ENCODE peak calls at places on chromosomes 13 and 19, in six cellular contexts. One of them, this sample, is unnamed. For H3K4me1, the result is how much of the 10 kb centered on the place peaks cover.

GRCh38 chr19:45560686-45561085 is 23.9 kb downstream of the OPA3 start:
- DNase-seq in fibroblast of lung: no peak
- DNase-seq in breast epithelium: no peak
- DNase-seq in esophagus squamous epithelium: no peak
- DNase-seq in uterus: no peak
- DNase-seq in left lung: no peak
- DNase-seq in this sample: no peak

GRCh38 chr13:47826481-47826880 is 174.6 kb downstream of the SUCLA2 start:
- DNase-seq in fibroblast of lung: peak
- DNase-seq in breast epithelium: no peak
- DNase-seq in esophagus squamous epithelium: no peak
- DNase-seq in uterus: no peak
- DNase-seq in left lung: no peak
- DNase-seq in this sample: no peak

GRCh38 chr13:29888306-29888705 is 37.9 kb upstream of the UBL3 start:
- DNase-seq in fibroblast of lung: peak
- DNase-seq in breast epithelium: no peak
- DNase-seq in esophagus squamous epithelium: no peak
- DNase-seq in uterus: no peak
- DNase-seq in left lung: no peak
- DNase-seq in this sample: no peak

GRCh38 chr19:46821512-46822359 is 28.9 kb downstream of the AP2S1 start:
- DNase-seq in fibroblast of lung: no peak
- DNase-seq in breast epithelium: no peak
- DNase-seq in esophagus squamous epithelium: no peak
- DNase-seq in uterus: no peak
- DNase-seq in left lung: no peak
- DNase-seq in this sample: peak

GRCh38 chr19:16033721-16034120 is 42.6 kb upstream of the TPM4 start:
- DNase-seq in fibroblast of lung: no peak
- DNase-seq in breast epithelium: no peak
- DNase-seq in esophagus squamous epithelium: no peak
- DNase-seq in uterus: no peak
- DNase-seq in left lung: no peak
- DNase-seq in this sample: no peak

GRCh38 chr19:30059741-30060140 is 117.7 kb downstream of the URI1 start:
- DNase-seq in fibroblast of lung: no peak
- DNase-seq in breast epithelium: no peak
- DNase-seq in esophagus squamous epithelium: no peak
- DNase-seq in uterus: no peak
- DNase-seq in left lung: no peak
- DNase-seq in this sample: no peak

GRCh38 chr19:32605544-32605943 is 24.6 kb downstream of the PDCD5 start:
- DNase-seq in fibroblast of lung: no peak
- DNase-seq in breast epithelium: no peak
- DNase-seq in esophagus squamous epithelium: no peak
- DNase-seq in uterus: no peak
- DNase-seq in left lung: no peak
- DNase-seq in this sample: no peak

GRCh38 chr19:44809856-44810554 is 1.1 kb downstream of the BCAM start:
- DNase-seq in fibroblast of lung: no peak
- DNase-seq in breast epithelium: no peak
- DNase-seq in esophagus squamous epithelium: no peak
- DNase-seq in uterus: peak
- DNase-seq in left lung: no peak
- DNase-seq in this sample: no peak

GRCh38 chr13:84443463-84443862 is 561.2 kb upstream of the SLITRK1 start:
- DNase-seq in fibroblast of lung: no peak
- DNase-seq in breast epithelium: no peak
- DNase-seq in esophagus squamous epithelium: no peak
- DNase-seq in uterus: no peak
- DNase-seq in left lung: no peak
- DNase-seq in this sample: no peak

GRCh38 chr13:26658491-26658890 is 101.0 kb downstream of the WASF3 start:
- DNase-seq in fibroblast of lung: no peak
- DNase-seq in breast epithelium: no peak
- DNase-seq in esophagus squamous epithelium: no peak
- DNase-seq in uterus: no peak
- DNase-seq in left lung: no peak
- DNase-seq in this sample: no peak

GRCh38 chr13:26653842-26654241 is 96.4 kb downstream of the WASF3 start:
- DNase-seq in fibroblast of lung: no peak
- DNase-seq in breast epithelium: no peak
- DNase-seq in esophagus squamous epithelium: no peak
- DNase-seq in uterus: no peak
- DNase-seq in left lung: no peak
- DNase-seq in this sample: no peak

GRCh38 chr13:26660185-26660584 is 100.4 kb downstream of the GPR12 start:
- DNase-seq in fibroblast of lung: no peak
- DNase-seq in breast epithelium: no peak
- DNase-seq in esophagus squamous epithelium: no peak
- DNase-seq in uterus: no peak
- DNase-seq in left lung: no peak
- DNase-seq in this sample: no peak

GRCh38 chr13:26658972-26659371 is 101.5 kb downstream of the WASF3 start:
- DNase-seq in fibroblast of lung: no peak
- DNase-seq in breast epithelium: no peak
- DNase-seq in esophagus squamous epithelium: no peak
- DNase-seq in uterus: no peak
- DNase-seq in left lung: no peak
- DNase-seq in this sample: no peak

DNA sequence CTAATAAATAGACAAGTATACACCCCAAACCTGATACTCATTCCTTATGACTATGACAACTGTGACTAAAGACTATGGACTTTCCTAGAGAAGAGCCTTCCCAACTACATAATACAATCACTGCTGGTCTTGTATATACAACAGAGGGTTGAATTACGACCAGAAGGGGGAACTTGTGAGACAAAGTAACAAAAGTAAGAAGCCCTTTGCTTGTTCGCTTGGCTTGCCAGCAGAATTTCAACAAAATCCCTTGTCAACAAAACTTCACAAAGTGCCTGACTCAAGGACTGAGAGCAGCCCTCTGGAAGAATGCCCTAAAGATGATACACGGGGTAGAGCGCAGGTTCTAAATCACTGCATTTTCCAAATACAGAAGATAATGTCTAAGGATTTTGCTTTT is 99.4 kb downstream of the WASF3 start:
- DNase-seq in fibroblast of lung: peak
- DNase-seq in breast epithelium: no peak
- DNase-seq in esophagus squamous epithelium: no peak
- DNase-seq in uterus: no peak
- DNase-seq in left lung: no peak
- DNase-seq in this sample: no peak
- TF ChIP-seq CTCF in fibroblast of lung: peak
- TF ChIP-seq CTCF in breast epithelium: no peak
- TF ChIP-seq CTCF in esophagus squamous epithelium: no peak
- TF ChIP-seq CTCF in uterus: no peak
- TF ChIP-seq CTCF in left lung: no peak
- TF ChIP-seq CTCF in this sample: no peak

DNA sequence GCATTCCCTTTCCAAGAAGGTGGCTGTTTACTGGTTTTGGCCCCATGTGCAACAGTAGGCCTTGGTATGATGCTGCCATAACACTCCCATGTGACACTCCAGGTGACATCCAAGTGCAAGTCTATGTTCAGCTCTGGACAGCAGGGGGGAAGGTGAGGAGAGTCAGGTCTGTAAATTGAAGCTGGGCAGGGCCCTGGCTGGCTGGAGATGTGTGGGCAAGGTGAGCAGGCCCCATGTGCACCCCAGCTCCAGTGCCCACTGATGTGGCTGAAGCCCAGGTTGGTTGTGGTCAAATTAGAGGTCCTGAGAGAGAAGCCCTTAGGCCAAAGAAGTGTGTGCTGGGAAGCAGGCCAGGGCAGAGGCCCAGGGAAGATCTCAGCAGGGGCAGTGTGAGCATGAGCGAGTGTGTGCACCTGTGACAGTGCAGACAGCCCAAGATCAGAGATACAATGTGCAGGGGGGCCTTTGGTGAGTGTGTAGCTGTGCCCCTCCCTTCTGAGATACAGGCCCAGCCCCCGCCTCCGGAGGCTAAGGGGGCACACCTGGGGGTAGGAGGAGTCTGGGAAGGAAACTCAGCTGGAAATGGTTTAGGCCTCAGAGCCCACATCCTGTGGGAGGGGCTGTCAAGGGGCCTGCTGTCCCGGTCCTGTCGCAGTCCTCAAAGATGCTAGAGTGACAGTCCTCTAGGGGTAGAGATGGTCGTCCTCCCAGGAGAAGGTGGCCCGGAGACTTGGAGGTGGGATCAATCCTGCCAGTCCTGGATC is 18.6 kb downstream of the DEDD2 start:
- DNase-seq in fibroblast of lung: no peak
- DNase-seq in breast epithelium: no peak
- DNase-seq in esophagus squamous epithelium: no peak
- DNase-seq in uterus: no peak
- DNase-seq in left lung: no peak
- DNase-seq in this sample: peak
- H3K4me3 ChIP-seq in fibroblast of lung: no peak
- H3K4me3 ChIP-seq in breast epithelium: peak
- H3K4me3 ChIP-seq in esophagus squamous epithelium: no peak
- H3K4me3 ChIP-seq in uterus: no peak
- H3K4me3 ChIP-seq in left lung: peak
- H3K4me3 ChIP-seq in this sample: peak

GRCh38 chr13:50989476-50989875 is 79.9 kb downstream of the RNASEH2B start:
- DNase-seq in fibroblast of lung: peak
- DNase-seq in breast epithelium: no peak
- DNase-seq in esophagus squamous epithelium: no peak
- DNase-seq in uterus: peak
- DNase-seq in left lung: no peak
- DNase-seq in this sample: no peak
- H3K4me1 ChIP-seq in fibroblast of lung: under half
- H3K4me1 ChIP-seq in breast epithelium: under half
- H3K4me1 ChIP-seq in esophagus squamous epithelium: half or more
- H3K4me1 ChIP-seq in uterus: under half
- H3K4me1 ChIP-seq in left lung: under half
- H3K4me1 ChIP-seq in this sample: under half

DNA sequence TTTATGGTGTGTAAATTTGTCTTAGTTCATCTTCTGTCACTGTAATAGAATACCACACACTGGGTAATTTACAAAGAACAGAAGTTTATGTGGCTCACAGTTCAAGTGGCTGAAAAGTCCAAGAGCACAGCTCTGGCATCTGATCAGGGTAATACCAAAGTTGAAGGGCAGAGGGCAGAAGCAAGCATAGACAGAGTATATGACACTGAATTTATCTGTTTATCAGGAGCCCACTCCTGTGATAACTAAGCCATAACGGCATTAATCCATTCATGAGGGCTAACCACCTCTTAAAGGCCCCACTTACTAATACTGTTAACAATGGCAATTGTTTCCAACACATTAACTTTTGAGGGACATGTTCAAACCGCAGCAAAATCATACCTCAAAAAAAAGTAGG is 4.0 kb upstream of the RFXAP start:
- DNase-seq in fibroblast of lung: peak
- DNase-seq in breast epithelium: no peak
- DNase-seq in esophagus squamous epithelium: no peak
- DNase-seq in uterus: no peak
- DNase-seq in left lung: no peak
- DNase-seq in this sample: no peak
- TF ChIP-seq CTCF in fibroblast of lung: peak
- TF ChIP-seq CTCF in breast epithelium: no peak
- TF ChIP-seq CTCF in esophagus squamous epithelium: peak
- TF ChIP-seq CTCF in uterus: no peak
- TF ChIP-seq CTCF in left lung: no peak
- TF ChIP-seq CTCF in this sample: peak

DNA sequence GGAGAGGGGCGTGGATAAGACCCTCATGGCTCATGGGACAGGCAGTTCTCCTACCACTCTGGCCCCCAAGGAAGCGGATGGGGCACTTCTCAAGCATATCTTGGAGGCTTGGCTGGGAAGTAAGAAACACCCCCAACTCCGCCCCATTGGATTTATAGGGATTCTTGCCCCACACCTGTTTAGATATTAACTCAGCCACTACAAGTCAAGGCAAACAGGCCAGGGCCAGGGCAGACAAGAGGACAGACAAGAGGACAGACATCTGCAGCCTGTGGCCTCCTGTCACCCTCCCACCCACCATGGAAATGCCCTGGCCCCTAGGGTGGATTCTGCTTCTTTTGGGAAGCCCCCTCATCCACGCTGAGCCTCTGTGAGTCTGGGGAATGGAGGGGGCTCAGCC is 24.1 kb downstream of the RDH8 start:
- DNase-seq in fibroblast of lung: no peak
- DNase-seq in breast epithelium: no peak
- DNase-seq in esophagus squamous epithelium: no peak
- DNase-seq in uterus: no peak
- DNase-seq in left lung: no peak
- DNase-seq in this sample: no peak
- H3K4me3 ChIP-seq in fibroblast of lung: no peak
- H3K4me3 ChIP-seq in breast epithelium: no peak
- H3K4me3 ChIP-seq in esophagus squamous epithelium: no peak
- H3K4me3 ChIP-seq in uterus: no peak
- H3K4me3 ChIP-seq in left lung: no peak
- H3K4me3 ChIP-seq in this sample: no peak

GRCh38 chr13:99988469-99989375 is 7.1 kb downstream of the ZIC2 start:
- DNase-seq in fibroblast of lung: no peak
- DNase-seq in breast epithelium: no peak
- DNase-seq in esophagus squamous epithelium: no peak
- DNase-seq in uterus: no peak
- DNase-seq in left lung: no peak
- DNase-seq in this sample: no peak
- H3K4me1 ChIP-seq in fibroblast of lung: under half
- H3K4me1 ChIP-seq in breast epithelium: under half
- H3K4me1 ChIP-seq in esophagus squamous epithelium: half or more
- H3K4me1 ChIP-seq in uterus: under half
- H3K4me1 ChIP-seq in left lung: under half
- H3K4me1 ChIP-seq in this sample: under half

This sample was measured in CD8-positive, alpha-beta T cell.